ENCODE peak calls at places on chromosomes 7 and 10, in six cellular contexts. S, Z, Q, G, M and Y are unnamed samples.

GRCh38 chr7:131188367-131189339 is 139.0 kb upstream of the MKLN1 start:
- DNase-seq in G (peak), M (peak), Z (peak), Q (no peak), S (no peak), Y (peak)

GRCh38 chr7:128347573-128348147 is 4.0 kb upstream of the RBM28 start:
- DNase-seq in G (peak), S (peak), M (peak), Q (peak), Z (peak), Y (no peak)

GRCh38 chr10:23331567-23332290 is 12.9 kb downstream of the C10orf67 start:
- DNase-seq in Q (no peak), G (peak), Z (no peak), M (no peak), S (no peak), Y (no peak)

GRCh38 chr7:131223151-131223550 is 104.5 kb upstream of the MKLN1 start:
- DNase-seq in S (no peak), M (no peak), Q (no peak), G (no peak), Z (no peak), Y (no peak)

GRCh38 chr10:3534433-3534832 is 250.6 kb downstream of the KLF6 start:
- DNase-seq in Q (no peak), M (no peak), Z (no peak), G (no peak), S (no peak), Y (no peak)

GRCh38 chr10:101932182-101932581 is 88.6 kb upstream of the KCNIP2 start:
- DNase-seq in M (no peak), S (no peak), Q (no peak), G (no peak), Z (no peak), Y (no peak)

GRCh38 chr10:106242301-106242700 is 922.2 kb downstream of the SORCS1 start:
- DNase-seq in Z (no peak), M (no peak), S (no peak), G (no peak), Q (no peak), Y (no peak)

GRCh38 chr10:32972929-32973328 is 14.9 kb upstream of the ITGB1 start:
- DNase-seq in Z (no peak), G (no peak), M (no peak), Q (no peak), S (no peak), Y (no peak)

GRCh38 chr10:46216836-46217748 is 69.7 kb upstream of the ANTXRL start:
- DNase-seq in Z (peak), G (no peak), M (no peak), S (peak), Q (no peak), Y (no peak)

GRCh38 chr7:157087646-157088045 is 51.1 kb upstream of the UBE3C start:
- DNase-seq in Z (no peak), M (no peak), Q (no peak), S (no peak), G (no peak), Y (no peak)

GRCh38 chr7:45663965-45664623 is 89.9 kb downstream of the ADCY1 start:
- DNase-seq in M (no peak), Z (no peak), S (no peak), G (no peak), Q (no peak), Y (no peak)

GRCh38 chr10:104440221-104440620 is 86.6 kb downstream of the CFAP58 start:
- DNase-seq in G (no peak), Z (no peak), M (no peak), Q (no peak), S (no peak), Y (no peak)

GRCh38 chr7:101950450-101951119 is 133.2 kb downstream of the CUX1 start:
- DNase-seq in G (no peak), Q (no peak), S (no peak), Z (no peak), M (no peak), Y (no peak)

GRCh38 chr10:42987121-42987541 is 89.7 kb upstream of the RET start:
- DNase-seq in G (no peak), Q (no peak), S (no peak), M (no peak), Z (no peak), Y (no peak)

GRCh38 chr7:82443044-82443800 is at the start of gene CACNA2D1:
- DNase-seq in M (no peak), G (peak), Q (peak), Z (peak), S (peak), Y (peak)

GRCh38 chr10:3173173-3173878 is 744 bp upstream of the PITRM1 start:
- DNase-seq in M (no peak), Z (no peak), Q (peak), G (peak), S (no peak), Y (no peak)

GRCh38 chr7:149750122-149750845 is 23.1 kb downstream of the ZNF467 start:
- DNase-seq in S (no peak), M (no peak), G (no peak), Z (no peak), Q (no peak), Y (no peak)

GRCh38 chr10:71527135-71527534 is 130.4 kb downstream of the CDH23 start:
- DNase-seq in G (no peak), S (no peak), M (no peak), Z (no peak), Q (no peak), Y (no peak)

GRCh38 chr7:92697414-92697813 is 107.2 kb upstream of the FAM133B start:
- DNase-seq in M (no peak), G (no peak), S (no peak), Q (no peak), Z (no peak), Y (no peak)

GRCh38 chr10:96410296-96410695 is 51.5 kb upstream of the OPALIN start:
- DNase-seq in Q (no peak), Z (no peak), S (no peak), M (no peak), G (no peak), Y (no peak)

GRCh38 chr10:97896756-97897155 is 47.1 kb downstream of the GOLGA7B start:
- DNase-seq in G (no peak), Q (no peak), S (no peak), Z (no peak), M (no peak), Y (no peak)

GRCh38 chr10:95698415-95698814 is 4.7 kb upstream of the TCTN3 start:
- DNase-seq in S (no peak), Z (no peak), Q (no peak), G (no peak), M (no peak), Y (no peak)

GRCh38 chr7:140607441-140607989 is 33.1 kb downstream of the DENND2A start:
- DNase-seq in G (no peak), Z (no peak), S (peak), M (no peak), Q (peak), Y (no peak)

GRCh38 chr10:6278519-6279120 is 75.9 kb downstream of the PFKFB3 start:
- DNase-seq in Q (no peak), Z (no peak), M (no peak), G (no peak), S (no peak), Y (no peak)

GRCh38 chr7:13981070-13981469 is 8.4 kb downstream of the ETV1 start:
- DNase-seq in Q (no peak), M (no peak), G (peak), Z (no peak), S (peak), Y (no peak)

GRCh38 chr10:4353964-4354363 is 472.0 kb upstream of the AKR1E2 start:
- DNase-seq in Z (no peak), S (no peak), M (no peak), G (peak), Q (no peak), Y (no peak)

GRCh38 chr10:101223274-101224059 is 5.8 kb downstream of the LBX1 start:
- DNase-seq in S (peak), Z (peak), Q (no peak), M (no peak), G (no peak), Y (no peak)

GRCh38 chr7:132256721-132257212 is 319.5 kb downstream of the PLXNA4 start:
- DNase-seq in Q (no peak), S (no peak), M (no peak), Z (no peak), G (no peak), Y (no peak)

GRCh38 chr10:6579193-6579903 is 728 bp downstream of the PRKCQ start:
- DNase-seq in S (no peak), M (no peak), Q (no peak), G (no peak), Z (no peak), Y (no peak)

GRCh38 chr10:105774881-105775280 is 1133.8 kb downstream of the SORCS3 start:
- DNase-seq in S (no peak), Q (no peak), Z (no peak), G (no peak), M (no peak), Y (no peak)

GRCh38 chr7:27141591-27142561 is 1.6 kb downstream of the HOXA5 start:
- DNase-seq in Q (no peak), G (no peak), S (peak), M (no peak), Z (no peak), Y (no peak)

GRCh38 chr10:89518108-89518507 is 17.3 kb downstream of the SLC16A12 start:
- DNase-seq in Z (no peak), S (no peak), Q (peak), M (no peak), G (no peak), Y (no peak)

GRCh38 chr7:12861070-12861469 is 173.6 kb downstream of the ARL4A start:
- DNase-seq in G (no peak), Z (no peak), M (no peak), Q (no peak), S (no peak), Y (no peak)

GRCh38 chr10:35423505-35424306 is 87.4 kb downstream of the CCNY start:
- DNase-seq in Z (no peak), M (no peak), Q (no peak), S (no peak), G (peak), Y (no peak)

GRCh38 chr7:98470131-98470985 is 69.5 kb upstream of the BAIAP2L1 start:
- DNase-seq in G (peak), Z (no peak), Q (peak), M (peak), S (peak), Y (peak)

GRCh38 chr7:131284702-131285419 is 42.8 kb upstream of the MKLN1 start:
- DNase-seq in G (no peak), M (no peak), S (no peak), Z (no peak), Q (peak), Y (no peak)

GRCh38 chr10:103498936-103499638 is 5.6 kb downstream of the NEURL1 start:
- DNase-seq in Z (no peak), Q (no peak), M (no peak), S (no peak), G (no peak), Y (no peak)

GRCh38 chr10:27072436-27073114 is 27.7 kb downstream of the ANKRD26 start:
- DNase-seq in S (no peak), Z (no peak), M (no peak), G (no peak), Q (no peak), Y (no peak)

GRCh38 chr7:41224063-41224763 is 478.7 kb downstream of the INHBA start:
- DNase-seq in Q (no peak), S (no peak), M (no peak), G (peak), Z (no peak), Y (no peak)

DNA sequence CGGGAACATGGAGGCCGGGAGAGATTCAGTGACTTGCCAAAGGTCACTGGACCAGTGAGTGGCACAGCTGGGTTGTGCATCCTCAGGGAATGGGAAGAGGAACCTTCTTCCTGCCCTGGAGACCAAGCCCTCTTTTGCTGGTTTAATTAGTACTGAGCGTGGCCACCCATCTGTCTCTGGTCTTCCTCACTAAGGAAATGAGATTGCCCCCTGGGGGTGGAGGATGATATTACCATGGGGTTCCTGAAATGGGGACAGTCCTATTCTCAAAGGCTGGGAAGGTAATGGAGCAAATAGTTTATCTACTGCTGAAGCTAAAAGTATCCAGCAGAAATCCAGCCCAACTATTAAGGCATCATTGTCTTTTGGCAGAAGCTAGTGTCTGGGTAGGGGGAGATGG is 98.6 kb upstream of the FGFR2 start:
- DNase-seq in G (no peak), M (no peak), Q (no peak), S (peak), Z (peak), Y (no peak)
- TF ChIP-seq CTCF in G (no peak), M (no peak), Q (peak), S (peak), Z (peak), Y (peak)

DNA sequence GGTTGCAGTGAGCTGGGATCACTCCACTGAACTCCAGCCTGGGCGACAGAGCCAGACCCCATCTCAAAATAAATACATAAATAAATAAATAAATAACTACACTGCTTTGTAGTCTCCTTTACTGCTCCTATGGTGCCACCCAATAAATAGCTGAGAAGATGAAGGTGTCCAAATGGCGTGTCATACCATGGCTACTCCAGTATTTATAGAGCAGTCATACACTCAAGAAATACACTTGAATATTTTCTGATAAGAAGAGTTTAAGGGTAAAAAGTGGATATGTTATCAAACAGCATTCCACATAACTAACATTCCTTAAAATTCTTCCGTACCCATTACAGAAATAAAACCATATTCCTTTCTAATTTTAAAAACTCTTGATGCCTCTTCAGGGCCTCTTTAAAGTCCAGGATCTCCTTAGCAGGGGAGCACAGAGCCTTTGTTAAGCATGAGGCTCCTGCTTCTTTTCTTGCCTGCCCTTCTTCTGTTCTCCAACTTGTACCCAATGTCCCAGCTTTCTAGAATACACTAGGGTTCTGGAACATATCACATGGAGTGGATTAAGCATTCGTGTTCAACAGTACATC is 7.9 kb upstream of the SAR1A start:
- DNase-seq in Q (no peak), G (no peak), M (no peak), S (no peak), Z (no peak), Y (no peak)
- TF ChIP-seq CTCF in Q (no peak), G (no peak), M (no peak), S (no peak), Z (no peak), Y (no peak)

GRCh38 chr7:154693646-154694045 is 309.3 kb downstream of the PAXIP1 start:
- DNase-seq in G (no peak), Q (no peak), Z (no peak), S (no peak), M (no peak), Y (no peak)
- TF ChIP-seq CTCF in G (no peak), Q (no peak), Z (no peak), S (no peak), M (no peak), Y (no peak)

GRCh38 chr7:7668708-7669107 is 28.2 kb downstream of the UMAD1 start:
- DNase-seq in Q (no peak), S (no peak), M (no peak), G (no peak), Z (no peak), Y (no peak)
- TF ChIP-seq CTCF in Q (no peak), S (no peak), M (no peak), G (no peak), Z (no peak), Y (no peak)

GRCh38 chr7:2233876-2234275 is 1.1 kb upstream of the MAD1L1 start:
- DNase-seq in G (no peak), Z (no peak), S (no peak), M (no peak), Q (no peak), Y (no peak)

GRCh38 chr7:2232766-2233520 is at the start of gene MAD1L1:
- DNase-seq in Z (peak), Q (peak), S (peak), M (peak), G (peak), Y (peak)

GRCh38 chr7:2230226-2230625 is 2.5 kb downstream of the MAD1L1 start:
- DNase-seq in G (no peak), Q (no peak), Z (no peak), M (no peak), S (no peak), Y (no peak)

GRCh38 chr7:2230882-2231281 is 1.9 kb downstream of the MAD1L1 start:
- DNase-seq in Q (no peak), G (no peak), Z (no peak), M (no peak), S (no peak), Y (no peak)

DNA sequence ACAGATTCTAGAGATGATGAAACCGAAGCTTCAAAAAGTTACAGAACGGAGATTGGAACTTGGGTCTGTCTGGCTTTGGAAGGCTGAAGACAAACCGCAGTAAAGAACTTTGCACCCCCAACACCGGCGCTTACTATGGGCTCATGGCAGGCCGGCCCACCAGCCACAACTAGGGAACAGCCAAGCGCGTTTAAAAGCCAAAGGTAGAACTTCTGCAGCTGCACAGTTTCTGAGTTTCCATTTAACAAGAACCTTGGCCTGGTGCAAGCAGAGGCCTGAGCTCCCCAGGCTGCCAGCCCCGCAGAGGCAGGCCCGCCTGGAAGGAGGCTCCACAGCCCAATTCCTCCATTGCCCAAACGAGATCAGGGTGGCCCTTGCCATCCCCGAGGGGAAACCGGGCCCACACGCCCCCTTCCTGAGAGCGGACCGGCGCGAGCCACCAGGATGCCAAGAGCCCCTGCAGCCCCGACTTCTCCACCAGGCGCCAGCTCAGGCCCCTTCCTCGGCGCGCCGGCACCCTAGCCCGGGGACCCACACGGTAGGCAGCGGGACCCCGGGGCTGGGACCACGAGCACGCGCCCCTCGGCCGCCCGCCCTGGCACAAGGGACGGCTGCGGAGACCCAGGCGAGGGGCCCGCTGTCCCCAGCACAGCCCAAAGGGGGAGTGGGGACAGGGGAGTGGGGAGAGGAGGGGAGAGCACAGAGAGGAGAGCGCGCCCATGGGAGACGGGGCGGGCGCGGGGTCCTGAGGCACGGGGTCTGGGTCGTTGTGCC is 566 bp downstream of the MAD1L1 start:
- DNase-seq in Z (peak), Q (no peak), S (peak), M (no peak), G (no peak), Y (peak)
- TF ChIP-seq CTCF in Z (no peak), Q (no peak), S (no peak), M (no peak), G (no peak), Y (no peak)

DNA sequence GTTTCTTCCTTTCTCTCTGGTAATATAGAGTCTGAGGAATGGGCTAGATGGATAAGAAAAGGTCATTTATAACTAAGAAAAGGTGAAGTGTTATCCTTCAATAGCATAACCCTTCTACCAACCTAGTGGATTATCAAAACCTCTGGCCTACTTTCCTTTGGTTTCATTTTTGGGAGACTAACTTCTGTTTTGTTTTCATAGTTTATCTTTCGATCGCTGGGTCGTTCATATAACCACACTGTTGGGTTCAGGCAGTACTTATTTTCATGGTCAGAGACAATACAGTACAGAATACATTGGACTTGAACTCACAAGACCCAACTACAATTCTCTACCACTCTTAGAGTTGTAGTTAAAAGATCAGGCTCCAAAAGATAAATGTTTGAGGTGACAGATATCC is 86.5 kb downstream of the UBE2H start:
- DNase-seq in G (no peak), M (no peak), Q (no peak), Z (no peak), S (no peak), Y (no peak)
- TF ChIP-seq CTCF in G (no peak), M (no peak), Q (no peak), Z (no peak), S (no peak), Y (no peak)

DNA sequence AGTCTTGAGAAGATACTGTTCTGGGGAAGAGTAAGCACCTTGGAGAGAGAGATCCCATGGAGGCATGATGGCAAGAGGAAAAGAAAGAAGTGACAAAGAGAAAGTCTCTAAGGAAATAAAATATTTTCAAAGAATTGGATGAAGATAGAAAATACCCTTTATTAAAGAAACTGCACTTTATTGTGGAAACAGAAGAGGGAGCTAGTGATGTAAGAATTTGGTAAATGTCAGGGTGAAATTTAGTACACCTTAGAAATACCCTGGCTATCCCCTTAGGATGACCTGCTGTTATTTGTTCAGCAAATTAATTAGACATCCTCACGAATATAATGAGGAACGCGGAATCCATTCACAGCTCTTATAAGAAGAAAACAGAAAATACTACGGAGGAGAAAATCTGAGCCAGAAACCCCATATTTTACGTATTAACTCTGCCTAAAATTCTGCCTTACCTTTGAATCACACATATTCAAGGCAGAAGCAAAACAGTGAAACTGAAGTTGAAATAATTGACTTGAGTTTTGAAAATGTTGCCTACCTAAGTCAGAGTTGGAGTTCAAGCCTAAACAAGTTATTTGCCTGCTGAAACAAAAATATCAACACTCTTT is 90.7 kb downstream of the TFPI2 start:
- DNase-seq in M (no peak), G (peak), S (peak), Z (peak), Q (no peak), Y (no peak)
- TF ChIP-seq CTCF in M (no peak), G (peak), S (peak), Z (peak), Q (peak), Y (peak)

GRCh38 chr10:11173062-11173461 is 155.4 kb downstream of the CELF2 start:
- DNase-seq in Q (no peak), S (no peak), G (no peak), M (no peak), Z (no peak), Y (no peak)
- TF ChIP-seq CTCF in Q (no peak), S (no peak), G (no peak), M (no peak), Z (no peak), Y (no peak)